ENCODE peak calls at places on chromosomes 3 and 15, in eight cellular contexts. D is type B pancreatic cell, O is epithelial cell of esophagus, F is AG09309, T is H9, I is mesothelial cell of epicardium, Z is thoracic aorta, E is GM13976. J is an unnamed sample.

GRCh38 chr15:65914371-65914770 is 45.1 kb downstream of the RAB11A start:
- DNase-seq in D (no peak), O (no peak), F (no peak), T (no peak), I (no peak), Z (no peak), E (no peak), J (no peak)

GRCh38 chr15:45522931-45523331 is 376 bp upstream of the SLC30A4 start:
- DNase-seq in D (peak), O (peak), F (no peak), T (peak), I (no peak), Z (no peak), E (peak), J (no peak)

GRCh38 chr3:183114779-183115178 is 15.5 kb upstream of the MCCC1 start:
- DNase-seq in D (no peak), O (no peak), F (no peak), T (peak), I (no peak), Z (no peak), E (no peak), J (no peak)

GRCh38 chr3:107524214-107525100 is 1.7 kb downstream of the BBX start:
- DNase-seq in D (peak), O (peak), F (no peak), T (peak), I (peak), Z (no peak), E (peak), J (no peak)

GRCh38 chr15:57134877-57135276 is 216.4 kb downstream of the TCF12 start:
- DNase-seq in D (no peak), O (no peak), F (no peak), T (no peak), I (no peak), Z (no peak), E (no peak), J (no peak)

GRCh38 chr15:35437157-35437556 is 108.8 kb downstream of the DPH6 start:
- DNase-seq in D (no peak), O (peak), F (no peak), T (peak), I (no peak), Z (no peak), E (no peak), J (no peak)

GRCh38 chr3:32460031-32460749 is 42.5 kb downstream of the CMTM6 start:
- DNase-seq in D (no peak), O (peak), F (no peak), T (peak), I (no peak), Z (no peak), E (peak), J (no peak)

GRCh38 chr3:158105124-158105709 is 1.0 kb downstream of the SHOX2 start:
- DNase-seq in D (no peak), O (no peak), F (no peak), T (peak), I (no peak), Z (no peak), E (peak), J (peak)

GRCh38 chr3:32399030-32399620 is 7.5 kb downstream of the CMTM7 start:
- DNase-seq in D (no peak), O (peak), F (no peak), T (no peak), I (no peak), Z (no peak), E (peak), J (no peak)

GRCh38 chr15:95162069-95162468 is 930.7 kb downstream of the MCTP2 start:
- DNase-seq in D (no peak), O (no peak), F (no peak), T (no peak), I (no peak), Z (no peak), E (no peak), J (peak)

GRCh38 chr3:99659032-99659431 is 20.6 kb downstream of the COL8A1 start:
- DNase-seq in D (no peak), O (peak), F (peak), T (no peak), I (no peak), Z (no peak), E (no peak), J (peak)

GRCh38 chr3:58299839-58300516 is 6.1 kb upstream of the RPP14 start:
- DNase-seq in D (no peak), O (peak), F (peak), T (no peak), I (no peak), Z (no peak), E (no peak), J (peak)

GRCh38 chr3:194046995-194047681 is 88.8 kb upstream of the HES1 start:
- DNase-seq in D (no peak), O (no peak), F (no peak), T (no peak), I (no peak), Z (no peak), E (peak), J (no peak)

GRCh38 chr3:70851066-70851465 is 538.6 kb upstream of the MDFIC2 start:
- DNase-seq in D (no peak), O (no peak), F (no peak), T (no peak), I (no peak), Z (no peak), E (no peak), J (no peak)

GRCh38 chr15:25730918-25731317 is 132.2 kb downstream of the ATP10A start:
- DNase-seq in D (no peak), O (no peak), F (no peak), T (no peak), I (no peak), Z (no peak), E (no peak), J (no peak)

GRCh38 chr15:90582553-90582952 is 52.8 kb downstream of the CRTC3 start:
- DNase-seq in D (no peak), O (no peak), F (no peak), T (no peak), I (no peak), Z (no peak), E (no peak), J (no peak)

GRCh38 chr3:76615739-76616138 is 424.2 kb upstream of the ROBO2 start:
- DNase-seq in D (no peak), O (no peak), F (no peak), T (no peak), I (no peak), Z (no peak), E (no peak), J (no peak)

GRCh38 chr3:119636891-119637611 is 23.3 kb downstream of the POPDC2 start:
- DNase-seq in D (no peak), O (no peak), F (no peak), T (no peak), I (no peak), Z (no peak), E (no peak), J (no peak)

GRCh38 chr3:52397676-52398399 is 47.1 kb downstream of the SEMA3G start:
- DNase-seq in D (no peak), O (no peak), F (no peak), T (no peak), I (no peak), Z (no peak), E (no peak), J (no peak)

GRCh38 chr3:194102436-194102835 is 33.5 kb upstream of the HES1 start:
- DNase-seq in D (no peak), O (no peak), F (no peak), T (no peak), I (no peak), Z (no peak), E (no peak), J (no peak)

GRCh38 chr3:161413855-161414210 is 42.5 kb upstream of the SPTSSB start:
- DNase-seq in D (no peak), O (no peak), F (no peak), T (no peak), I (no peak), Z (no peak), E (no peak), J (no peak)

GRCh38 chr15:57611938-57612337 is 20.2 kb downstream of the MYZAP start:
- DNase-seq in D (no peak), O (peak), F (no peak), T (no peak), I (no peak), Z (no peak), E (no peak), J (no peak)

GRCh38 chr3:162166543-162166942 is 669.9 kb downstream of the OTOL1 start:
- DNase-seq in D (no peak), O (no peak), F (no peak), T (no peak), I (no peak), Z (no peak), E (no peak), J (no peak)

DNA sequence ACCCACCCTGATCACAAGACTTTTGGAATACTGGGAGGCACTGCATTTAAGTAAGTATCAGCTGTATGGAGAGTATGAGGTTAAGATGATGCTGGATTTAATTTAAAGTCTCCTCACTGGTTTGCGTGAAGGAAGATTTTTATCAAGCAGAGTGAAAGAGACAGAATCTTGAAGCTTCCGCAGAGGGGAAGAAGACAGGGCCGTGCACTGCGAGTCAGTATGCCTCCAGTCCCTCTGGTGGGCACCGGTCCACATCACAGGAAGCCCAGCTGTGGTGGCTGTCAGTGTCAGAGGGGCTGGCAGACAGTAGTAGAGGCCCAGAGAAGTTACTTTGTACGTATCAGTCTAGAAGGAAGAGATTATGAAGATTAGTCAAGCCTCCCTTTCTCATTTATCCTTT is 379.0 kb upstream of the TPRG1 start:
- DNase-seq in D (no peak), O (no peak), F (no peak), T (peak), I (no peak), Z (no peak), E (no peak), J (no peak)
- TF ChIP-seq CTCF in D (peak), O (no peak), F (no peak), T (peak), I (peak), Z (peak), E (no peak), J (peak)

DNA sequence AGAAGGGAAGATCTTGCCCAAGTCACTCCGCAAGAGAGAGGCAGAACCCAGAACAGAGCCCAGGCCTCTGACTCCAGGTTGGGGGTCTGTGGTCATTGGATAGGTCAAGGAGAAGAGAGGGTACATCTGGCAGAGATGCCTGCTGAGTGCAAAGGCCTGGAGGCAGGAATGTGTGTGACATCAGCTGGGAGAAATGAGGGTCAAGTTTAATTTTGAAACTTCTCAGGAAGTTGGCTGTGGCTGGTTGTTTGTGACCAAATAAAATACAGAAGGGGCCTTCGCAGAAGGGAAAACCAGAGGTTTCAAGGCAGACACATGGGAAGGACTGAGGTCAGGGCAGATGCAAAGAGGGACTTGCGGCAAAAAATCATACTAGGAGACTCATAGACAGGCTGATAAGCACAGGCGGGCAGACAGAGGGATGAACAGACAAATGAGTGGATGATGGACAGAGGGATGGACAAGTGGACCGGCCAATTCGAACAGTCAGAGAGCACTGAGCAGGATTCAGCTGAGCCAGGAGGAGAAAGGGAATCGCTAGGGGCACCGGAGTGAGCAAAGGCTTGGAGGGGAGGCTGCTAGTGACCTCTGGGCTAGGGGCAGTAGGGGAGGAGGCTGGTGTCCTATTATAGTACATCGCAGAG is 28.8 kb upstream of the CACNA2D2 start:
- DNase-seq in D (no peak), O (no peak), F (no peak), T (no peak), I (no peak), Z (no peak), E (no peak), J (no peak)
- TF ChIP-seq CTCF in D (peak), O (peak), F (peak), T (no peak), I (no peak), Z (peak), E (no peak), J (peak)

DNA sequence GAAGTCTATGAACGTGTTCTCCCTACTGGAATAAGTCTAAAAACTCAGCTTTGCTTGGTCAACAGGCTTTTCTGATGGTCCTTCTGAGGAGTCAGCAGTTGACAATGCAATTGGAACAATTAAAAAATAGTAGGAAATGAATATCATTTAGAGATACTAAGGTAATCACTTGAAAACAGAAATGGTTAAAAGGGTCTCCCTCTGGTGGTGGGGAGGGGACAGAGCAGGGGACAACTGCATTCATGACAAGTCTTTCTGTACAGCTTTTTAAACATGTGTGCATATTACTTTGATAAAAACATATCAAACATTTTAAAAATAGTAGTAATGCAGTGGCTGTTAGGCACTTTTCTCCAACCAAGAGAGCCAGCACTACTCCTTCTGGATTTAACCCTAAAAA is 119.9 kb upstream of the FHIT start:
- DNase-seq in D (no peak), O (peak), F (no peak), T (no peak), I (no peak), Z (no peak), E (peak), J (no peak)
- TF ChIP-seq CTCF in D (peak), O (peak), F (peak), T (peak), I (peak), Z (no peak), E (peak), J (peak)

GRCh38 chr15:74373731-74374647 is 6.5 kb upstream of the CYP11A1 start:
- DNase-seq in D (peak), O (peak), F (no peak), T (peak), I (peak), Z (peak), E (peak), J (peak)

GRCh38 chr15:74376226-74376625 is 8.8 kb upstream of the CYP11A1 start:
- DNase-seq in D (no peak), O (no peak), F (no peak), T (no peak), I (no peak), Z (no peak), E (no peak), J (no peak)

GRCh38 chr15:74376825-74377581 is 9.6 kb upstream of the CYP11A1 start:
- DNase-seq in D (no peak), O (no peak), F (no peak), T (no peak), I (no peak), Z (no peak), E (no peak), J (no peak)

GRCh38 chr15:74374648-74375302 is 7.3 kb upstream of the CYP11A1 start:
- DNase-seq in D (no peak), O (no peak), F (no peak), T (no peak), I (no peak), Z (no peak), E (no peak), J (no peak)

GRCh38 chr15:74375303-74375693 is 7.9 kb upstream of the CYP11A1 start:
- DNase-seq in D (no peak), O (peak), F (peak), T (peak), I (peak), Z (peak), E (peak), J (no peak)
- TF ChIP-seq CTCF in D (peak), O (peak), F (peak), T (peak), I (peak), Z (peak), E (peak), J (peak)

GRCh38 chr3:188721312-188721711 is 450.5 kb upstream of the TPRG1 start:
- DNase-seq in D (no peak), O (no peak), F (no peak), T (no peak), I (no peak), Z (no peak), E (no peak), J (no peak)

GRCh38 chr3:188721990-188722389 is 449.8 kb upstream of the TPRG1 start:
- DNase-seq in D (no peak), O (no peak), F (no peak), T (no peak), I (no peak), Z (no peak), E (no peak), J (no peak)

GRCh38 chr3:188720636-188721035 is 451.1 kb upstream of the TPRG1 start:
- DNase-seq in D (no peak), O (peak), F (no peak), T (no peak), I (no peak), Z (no peak), E (no peak), J (no peak)

GRCh38 chr3:188720215-188720614 is 451.6 kb upstream of the TPRG1 start:
- DNase-seq in D (no peak), O (no peak), F (no peak), T (no peak), I (no peak), Z (no peak), E (no peak), J (no peak)

DNA sequence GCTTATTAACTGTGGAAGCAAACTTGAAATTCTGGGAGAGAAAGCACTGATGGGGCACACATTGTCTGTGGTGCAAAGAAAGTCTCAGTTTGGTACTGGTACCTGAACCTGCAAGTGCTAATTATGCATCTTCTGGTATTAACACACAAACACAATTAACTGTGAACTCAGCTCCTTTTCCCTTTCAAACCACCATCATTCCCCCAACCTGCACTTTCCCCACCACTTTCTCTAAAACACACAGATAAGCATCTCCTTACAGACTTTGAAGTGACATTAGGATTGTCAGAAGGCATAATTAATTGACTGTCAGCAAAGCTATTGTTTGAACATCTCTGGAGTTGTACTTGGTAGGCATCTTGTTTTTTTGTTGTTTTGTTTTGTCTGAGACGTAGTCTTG is 452.2 kb upstream of the TPRG1 start:
- DNase-seq in D (no peak), O (no peak), F (no peak), T (no peak), I (no peak), Z (no peak), E (no peak), J (no peak)
- TF ChIP-seq CTCF in D (no peak), O (no peak), F (no peak), T (no peak), I (no peak), Z (no peak), E (no peak), J (no peak)

DNA sequence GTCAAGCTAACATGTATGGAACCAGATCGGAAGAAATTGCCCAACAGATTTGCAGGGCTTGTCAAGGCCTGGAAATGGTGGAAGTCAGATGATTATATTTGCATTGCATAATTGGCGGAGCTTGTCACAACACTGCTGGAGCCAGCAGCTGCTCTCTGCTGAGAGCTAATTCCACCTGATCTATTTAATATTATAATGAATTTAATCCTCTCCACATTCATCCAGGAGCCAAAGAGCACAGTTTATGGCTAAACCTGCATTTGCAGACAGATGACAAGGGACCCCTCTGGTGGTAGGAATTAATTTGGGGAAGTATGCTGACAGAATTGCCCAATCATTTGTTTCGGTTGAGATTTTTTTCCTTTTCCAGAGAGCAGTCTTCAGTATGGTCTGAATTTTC is 730.2 kb downstream of the TUSC7 start:
- DNase-seq in D (no peak), O (peak), F (no peak), T (no peak), I (no peak), Z (no peak), E (no peak), J (no peak)
- TF ChIP-seq CTCF in D (peak), O (peak), F (no peak), T (peak), I (no peak), Z (peak), E (no peak), J (peak)

GRCh38 chr3:48472923-48473616 is 26.5 kb downstream of the ATRIP start:
- DNase-seq in D (peak), O (peak), F (peak), T (peak), I (peak), Z (peak), E (peak), J (peak)
- TF ChIP-seq CTCF in D (peak), O (peak), F (peak), T (peak), I (no peak), Z (peak), E (peak), J (peak)